ENCODE peak calls at places on chromosomes 16 and 17, in seven cellular contexts. R is adrenal gland, B is body of pancreas, Y is fibroblast of lung, W is Karpas-422, O is pancreas, S is AG04450. G is an unnamed sample.

GRCh38 chr16:17238285-17239028 is 232.3 kb downstream of the XYLT1 start:
- DNase-seq in R (no peak), B (no peak), Y (peak; percentile 24), W (no peak), O (no peak), S (no peak), G (no peak)

GRCh38 chr16:16075463-16076399 is 126.3 kb downstream of the ABCC1 start:
- DNase-seq in R (peak; percentile 35), B (no peak), Y (peak; percentile 71), W (no peak), O (peak; percentile 60), S (no peak), G (peak; percentile 76)

GRCh38 chr17:47934856-47935255 is 6.5 kb upstream of the PNPO start:
- DNase-seq in R (no peak), B (no peak), Y (no peak), W (no peak), O (no peak), S (no peak), G (peak; percentile 10)

GRCh38 chr16:31073073-31073822 is 792 bp downstream of the ZNF668 start:
- DNase-seq in R (peak; percentile 95), B (peak; percentile 92), Y (peak; percentile 91), W (peak; percentile 95), O (peak; percentile 94), S (peak; percentile 67), G (peak; percentile 97)

GRCh38 chr17:75601057-75601987 is 13.7 kb downstream of the MYO15B start:
- DNase-seq in R (peak; percentile 65), B (peak; percentile 70), Y (peak; percentile 23), W (peak; percentile 90), O (peak; percentile 38), S (no peak), G (no peak)

GRCh38 chr17:34474706-34475105 is 104.7 kb upstream of the TMEM132E start:
- DNase-seq in R (no peak), B (no peak), Y (no peak), W (no peak), O (no peak), S (no peak), G (no peak)

GRCh38 chr17:44065668-44066203 is 735 bp downstream of the LSM12 start:
- DNase-seq in R (no peak), B (no peak), Y (no peak), W (peak; percentile 55), O (no peak), S (no peak), G (no peak)

GRCh38 chr17:50596191-50597037 is 35.9 kb downstream of the CACNA1G start:
- DNase-seq in R (no peak), B (no peak), Y (no peak), W (no peak), O (no peak), S (no peak), G (no peak)

GRCh38 chr16:78452030-78452429 is 352.6 kb downstream of the WWOX start:
- DNase-seq in R (no peak), B (no peak), Y (no peak), W (no peak), O (no peak), S (no peak), G (no peak)

GRCh38 chr17:29837531-29837930 is 92.5 kb downstream of the SSH2 start:
- DNase-seq in R (no peak), B (no peak), Y (no peak), W (no peak), O (no peak), S (no peak), G (no peak)

GRCh38 chr16:83530293-83530692 is 277.5 kb upstream of the HSBP1 start:
- DNase-seq in R (no peak), B (no peak), Y (no peak), W (no peak), O (no peak), S (no peak), G (no peak)

GRCh38 chr16:85428168-85428898 is 184.8 kb upstream of the GSE1 start:
- DNase-seq in R (no peak), B (peak; percentile 66), Y (no peak), W (peak; percentile 65), O (peak; percentile 24), S (no peak), G (peak; percentile 83)

GRCh38 chr17:79791354-79792123 is 5.3 kb downstream of the CBX8 start:
- DNase-seq in R (no peak), B (no peak), Y (no peak), W (no peak), O (no peak), S (no peak), G (peak; percentile 30)

GRCh38 chr16:84986879-84987278 is 24.5 kb downstream of the ZDHHC7 start:
- DNase-seq in R (no peak), B (no peak), Y (no peak), W (no peak), O (no peak), S (no peak), G (no peak)

GRCh38 chr16:87968541-87968940 is 17.3 kb downstream of the BANP start:
- DNase-seq in R (no peak), B (no peak), Y (peak; percentile 58), W (peak; percentile 33), O (no peak), S (peak; percentile 59), G (peak; percentile 65)

GRCh38 chr16:88815901-88816589 is 4.3 kb upstream of the APRT start:
- DNase-seq in R (no peak), B (peak; percentile 61), Y (no peak), W (peak; percentile 88), O (no peak), S (no peak), G (no peak)

GRCh38 chr17:31674717-31675349 is 184.2 kb downstream of the COPRS start:
- DNase-seq in R (no peak), B (no peak), Y (peak; percentile 53), W (no peak), O (no peak), S (no peak), G (no peak)

GRCh38 chr17:48175692-48176450 is 68.3 kb downstream of the SNX11 start:
- DNase-seq in R (no peak), B (no peak), Y (no peak), W (no peak), O (no peak), S (no peak), G (no peak)

GRCh38 chr16:27189335-27189972 is 13.9 kb upstream of the KDM8 start:
- DNase-seq in R (no peak), B (peak; percentile 77), Y (no peak), W (peak; percentile 48), O (peak; percentile 85), S (no peak), G (no peak)

GRCh38 chr17:78817123-78817522 is 23.5 kb downstream of the USP36 start:
- DNase-seq in R (no peak), B (no peak), Y (no peak), W (no peak), O (no peak), S (no peak), G (no peak)

GRCh38 chr17:67020293-67020766 is 24.0 kb upstream of the CACNG1 start:
- DNase-seq in R (no peak), B (no peak), Y (no peak), W (no peak), O (no peak), S (no peak), G (no peak)

GRCh38 chr16:29804455-29805231 is 1.7 kb upstream of the MAZ start:
- DNase-seq in R (peak; percentile 66), B (peak; percentile 55), Y (peak; percentile 33), W (peak; percentile 62), O (peak; percentile 45), S (no peak), G (no peak)

GRCh38 chr17:54678158-54678557 is 222.5 kb upstream of the TOM1L1 start:
- DNase-seq in R (no peak), B (no peak), Y (no peak), W (no peak), O (no peak), S (no peak), G (no peak)

GRCh38 chr16:67429053-67429798 is 1.7 kb upstream of the HSD11B2 start:
- DNase-seq in R (no peak), B (no peak), Y (no peak), W (no peak), O (no peak), S (no peak), G (no peak)

DNA sequence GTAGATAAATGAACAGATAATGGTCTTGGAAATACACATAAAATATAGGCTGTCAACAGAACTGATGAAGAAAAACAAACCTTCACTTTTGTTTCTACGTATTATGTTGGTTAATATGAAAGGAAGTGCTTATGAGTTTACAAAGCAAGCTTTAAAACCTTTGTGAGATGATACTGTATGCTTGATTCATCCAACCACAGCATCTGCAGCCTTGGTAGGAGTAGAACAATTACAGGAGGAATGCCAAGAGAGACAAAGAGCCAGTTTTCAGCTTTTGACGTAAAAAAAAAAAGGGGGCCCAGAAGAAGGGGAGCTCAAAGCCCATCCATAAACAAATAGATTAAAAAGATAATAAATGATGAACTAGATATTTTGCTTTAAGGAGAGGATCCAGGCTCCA is 13.3 kb downstream of the FAM20A start:
- DNase-seq in R (no peak), B (no peak), Y (no peak), W (no peak), O (no peak), S (no peak), G (no peak)
- H3K9me3 ChIP-seq in R (no peaks in the 10 kb centered on the region), B (no peaks in the 10 kb centered on the region), Y (no peaks in the 10 kb centered on the region), W (no peaks in the 10 kb centered on the region), O (no peaks in the 10 kb centered on the region), S (no peaks in the 10 kb centered on the region), G (peaks cover 7% of the 10 kb centered on the region)

DNA sequence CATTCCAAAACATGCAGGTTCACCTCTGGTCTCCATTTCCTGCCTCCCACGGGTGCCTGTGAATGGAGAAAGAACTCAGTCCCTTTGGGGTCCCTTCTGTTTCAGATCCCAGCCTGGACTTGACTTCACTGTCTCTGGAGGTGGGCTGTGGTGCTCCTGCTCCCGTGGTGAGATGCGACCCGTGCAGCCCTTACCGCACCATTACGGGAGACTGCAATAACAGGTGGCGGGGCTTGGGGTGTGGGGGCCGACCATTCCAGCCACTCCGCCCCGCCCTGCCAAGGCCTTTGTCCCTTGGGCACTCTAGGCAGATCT is 10.5 kb downstream of the LPO start:
- DNase-seq in R (no peak), B (no peak), Y (no peak), W (no peak), O (no peak), S (no peak), G (no peak)
- H3K4me3 ChIP-seq in R (no peak overlapping the region), B (no peak overlapping the region), Y (no peak overlapping the region), W (no peak overlapping the region), O (no peak overlapping the region), S (peak overlapping the region; percentile 60), G (no peak overlapping the region)

DNA sequence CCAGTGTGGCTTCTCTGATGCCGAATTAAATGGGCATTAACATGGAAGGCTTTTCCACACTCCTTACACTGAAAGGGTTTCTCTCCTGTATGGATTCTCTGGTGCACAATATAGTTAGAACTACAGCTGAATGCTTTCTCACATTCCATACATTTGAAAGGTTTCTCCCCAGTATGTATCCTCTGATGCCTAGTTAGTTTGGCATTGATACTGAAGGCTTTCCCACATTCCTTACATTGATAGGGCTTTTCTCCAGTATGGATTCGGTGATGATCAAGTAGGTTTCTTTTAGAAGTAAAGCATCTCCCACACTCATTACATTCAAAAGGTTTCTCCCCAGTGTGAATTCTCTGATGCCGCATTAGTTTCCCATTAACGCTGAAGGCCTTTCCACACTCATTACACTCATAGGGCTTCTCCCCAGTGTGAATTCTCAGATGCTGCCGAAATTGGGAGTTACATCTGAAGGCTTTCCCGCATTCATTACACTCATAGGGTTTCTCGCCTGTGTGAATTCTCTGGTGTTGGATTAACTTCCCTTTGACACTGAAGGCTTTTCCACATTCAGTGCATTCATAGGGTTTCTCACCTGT is 6.5 kb upstream of the TLE7 start:
- DNase-seq in R (no peak), B (no peak), Y (no peak), W (no peak), O (no peak), S (no peak), G (no peak)
- H3K9me3 ChIP-seq in R (peaks cover 60% of the 10 kb centered on the region), B (peaks cover 71% of the 10 kb centered on the region), Y (peaks cover 14% of the 10 kb centered on the region), W (peaks cover 48% of the 10 kb centered on the region), O (no peaks in the 10 kb centered on the region), S (peaks cover 70% of the 10 kb centered on the region), G (peaks cover 24% of the 10 kb centered on the region)

GRCh38 chr17:7840875-7841274 is 6.9 kb downstream of the KDM6B start:
- DNase-seq in R (no peak), B (no peak), Y (no peak), W (no peak), O (no peak), S (no peak), G (no peak)
- H3K4me3 ChIP-seq in R (no peak overlapping the region), B (no peak overlapping the region), Y (peak overlapping the region; percentile 66), W (peak overlapping the region; percentile 88), O (no peak overlapping the region), S (peak overlapping the region; percentile 59), G (no peak overlapping the region)

G was measured in aorta.